ENCODE peak calls at places on chromosomes 2 and 18, in seven cellular contexts. M is mesendoderm, B is IMR-90, H is H9, E is H1, S is mesenchymal stem cell, U is trophoblast cell. X is an unnamed sample.

GRCh38 chr2:205627085-205627484 is 55.2 kb upstream of the NRP2 start:
- DNase-seq in M (no peak), B (no peak), H (no peak), E (no peak), S (no peak), U (no peak), X (no peak)

GRCh38 chr2:101012706-101013181 is 10.7 kb downstream of the RPL31 start:
- DNase-seq in M (peak; percentile 19), B (peak; percentile 45), H (no peak), E (peak; percentile 60), S (peak; percentile 52), U (peak; percentile 19), X (peak; percentile 52)

GRCh38 chr2:189407944-189408209 is 33.4 kb upstream of the WDR75 start:
- DNase-seq in M (no peak), B (no peak), H (no peak), E (no peak), S (no peak), U (no peak), X (no peak)

GRCh38 chr2:158676696-158677095 is 118.4 kb upstream of the DAPL1 start:
- DNase-seq in M (no peak), B (no peak), H (no peak), E (no peak), S (no peak), U (no peak), X (no peak)

GRCh38 chr2:101388232-101388631 is 929 bp upstream of the CREG2 start:
- DNase-seq in M (peak; percentile 47), B (peak; percentile 60), H (no peak), E (no peak), S (peak; percentile 67), U (peak; percentile 18), X (no peak)

GRCh38 chr2:98637401-98638144 is 29.2 kb downstream of the UNC50 start:
- DNase-seq in M (no peak), B (no peak), H (no peak), E (no peak), S (no peak), U (no peak), X (no peak)

GRCh38 chr18:74460825-74461224 is 3.7 kb upstream of the DIPK1C start:
- DNase-seq in M (no peak), B (no peak), H (no peak), E (no peak), S (no peak), U (no peak), X (no peak)

GRCh38 chr2:20223345-20224190 is 1.4 kb downstream of the SDC1 start:
- DNase-seq in M (peak; percentile 50), B (peak; percentile 42), H (peak; percentile 63), E (peak; percentile 79), S (peak; percentile 59), U (peak; percentile 28), X (peak; percentile 56)

GRCh38 chr18:70469916-70470315 is 181.1 kb downstream of the SOCS6 start:
- DNase-seq in M (peak; percentile 21), B (no peak), H (no peak), E (no peak), S (no peak), U (no peak), X (no peak)

GRCh38 chr2:53422979-53423378 is 344.6 kb upstream of the CHAC2 start:
- DNase-seq in M (peak; percentile 82), B (peak; percentile 59), H (peak; percentile 74), E (peak; percentile 59), S (peak; percentile 57), U (peak; percentile 38), X (peak; percentile 18)

GRCh38 chr18:9494778-9495302 is 19.5 kb downstream of the RALBP1 start:
- DNase-seq in M (peak; percentile 91), B (peak; percentile 57), H (no peak), E (no peak), S (peak; percentile 81), U (peak; percentile 36), X (no peak)

GRCh38 chr2:45173513-45173912 is 164.3 kb upstream of the SIX2 start:
- DNase-seq in M (no peak), B (peak; percentile 93), H (no peak), E (peak; percentile 10), S (peak; percentile 48), U (peak; percentile 11), X (no peak)

GRCh38 chr2:73700661-73701447 is 36.3 kb downstream of the TPRKB start:
- DNase-seq in M (no peak), B (no peak), H (no peak), E (no peak), S (no peak), U (no peak), X (no peak)

GRCh38 chr2:217822296-217823252 is 180.2 kb downstream of the TNS1 start:
- DNase-seq in M (no peak), B (peak; percentile 28), H (peak; percentile 40), E (no peak), S (no peak), U (no peak), X (no peak)

GRCh38 chr2:163553601-163554000 is 182.2 kb downstream of the FIGN start:
- DNase-seq in M (no peak), B (no peak), H (no peak), E (no peak), S (no peak), U (no peak), X (no peak)

GRCh38 chr2:101540518-101540917 is 65.6 kb upstream of the RFX8 start:
- DNase-seq in M (no peak), B (peak; percentile 26), H (no peak), E (peak; percentile 10), S (peak; percentile 85), U (peak; percentile 94), X (no peak)

GRCh38 chr2:224008702-224009261 is 30.3 kb downstream of the SERPINE2 start:
- DNase-seq in M (peak; percentile 75), B (no peak), H (peak; percentile 76), E (peak; percentile 67), S (peak; percentile 63), U (peak; percentile 61), X (no peak)

GRCh38 chr2:230262246-230262645 is 36.7 kb downstream of the SP140 start:
- DNase-seq in M (no peak), B (no peak), H (no peak), E (no peak), S (no peak), U (no peak), X (no peak)

GRCh38 chr2:155099784-155100183 is 401.3 kb downstream of the KCNJ3 start:
- DNase-seq in M (peak; percentile 91), B (no peak), H (peak; percentile 53), E (no peak), S (no peak), U (peak; percentile 64), X (no peak)

GRCh38 chr2:173568054-173568453 is 213.4 kb downstream of the CDCA7 start:
- DNase-seq in M (peak; percentile 77), B (no peak), H (peak; percentile 69), E (peak; percentile 72), S (no peak), U (peak; percentile 27), X (peak; percentile 23)

DNA sequence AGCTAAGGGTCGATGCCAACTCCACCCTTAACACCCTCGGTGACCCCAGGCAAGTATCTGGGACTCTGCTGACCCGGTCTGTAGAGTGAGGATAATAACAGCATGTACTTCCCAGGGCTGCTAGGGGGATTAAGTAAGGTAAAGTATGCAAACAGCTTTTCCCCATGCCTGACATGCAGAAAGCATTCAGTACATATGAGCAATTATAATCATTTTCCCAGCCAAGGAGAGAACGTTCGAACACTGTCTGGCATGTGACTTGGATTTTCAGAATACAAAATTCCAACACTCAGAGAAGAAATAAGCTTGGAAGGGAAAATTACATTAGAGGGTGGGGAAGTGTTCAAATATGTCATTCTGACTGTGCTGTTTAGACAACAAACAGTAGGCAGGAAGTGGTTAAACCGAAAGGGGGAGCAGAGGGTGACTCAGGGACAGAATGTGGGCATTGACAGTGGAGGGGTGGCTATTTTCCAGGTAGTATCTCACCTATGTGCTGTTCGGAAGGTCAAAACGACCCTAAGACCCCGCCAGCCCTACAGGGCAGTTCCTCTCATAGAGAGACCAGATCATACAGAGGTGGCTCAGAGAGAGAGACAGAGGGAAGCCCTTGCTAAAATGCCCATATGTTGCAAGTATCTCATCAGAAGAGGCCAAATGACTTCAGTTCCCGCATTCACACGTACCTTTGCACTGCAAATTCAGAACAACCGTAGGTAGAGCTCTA is 14.9 kb downstream of the ASPRV1 start:
- DNase-seq in M (no peak), B (peak; percentile 74), H (no peak), E (no peak), S (peak; percentile 80), U (no peak), X (no peak)
- H3K23ac ChIP-seq in M (no peak overlapping the region), B (peak overlapping the region; percentile 34), H (no peak overlapping the region), E (no peak overlapping the region), S (no peak overlapping the region), U (no peak overlapping the region), X (no peak overlapping the region)

GRCh38 chr2:54995553-54995952 is 54.7 kb downstream of the RTN4 start:
- DNase-seq in M (no peak), B (no peak), H (no peak), E (no peak), S (no peak), U (no peak), X (no peak)

GRCh38 chr2:54999182-54999581 is 51.1 kb downstream of the RTN4 start:
- DNase-seq in M (no peak), B (peak; percentile 77), H (no peak), E (no peak), S (peak; percentile 67), U (peak; percentile 33), X (no peak)

GRCh38 chr2:55000335-55000734 is 49.9 kb downstream of the RTN4 start:
- DNase-seq in M (no peak), B (no peak), H (no peak), E (no peak), S (no peak), U (no peak), X (no peak)

DNA sequence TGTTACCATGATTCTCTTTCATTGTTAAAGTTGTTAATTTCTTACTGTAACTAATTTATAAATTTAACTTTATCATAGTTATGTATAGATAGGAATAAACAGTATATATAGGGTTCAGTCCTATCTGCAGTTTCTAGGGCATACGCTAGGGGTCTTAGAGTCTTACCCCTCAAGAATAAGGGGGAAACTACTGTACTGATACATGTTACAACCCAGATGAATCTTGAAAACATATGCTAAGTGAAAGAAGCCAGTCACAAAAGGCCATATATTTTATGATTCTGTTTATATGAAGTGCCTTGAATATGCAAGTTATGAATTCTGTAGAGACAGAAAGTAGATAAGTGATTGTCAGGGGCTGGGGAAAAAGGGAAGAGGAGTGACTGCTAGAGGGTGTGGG is 52.4 kb downstream of the RTN4 start:
- DNase-seq in M (no peak), B (no peak), H (no peak), E (no peak), S (no peak), U (no peak), X (no peak)
- H3K23ac ChIP-seq in M (no peak overlapping the region), B (no peak overlapping the region), H (no peak overlapping the region), E (no peak overlapping the region), S (no peak overlapping the region), U (no peak overlapping the region), X (no peak overlapping the region)

GRCh38 chr2:167013227-167013626 is 124.9 kb downstream of the XIRP2 start:
- DNase-seq in M (no peak), B (peak; percentile 73), H (no peak), E (no peak), S (peak; percentile 35), U (no peak), X (no peak)
- H3K23ac ChIP-seq in M (no peak overlapping the region), B (no peak overlapping the region), H (no peak overlapping the region), E (no peak overlapping the region), S (no peak overlapping the region), U (no peak overlapping the region), X (no peak overlapping the region)

DNA sequence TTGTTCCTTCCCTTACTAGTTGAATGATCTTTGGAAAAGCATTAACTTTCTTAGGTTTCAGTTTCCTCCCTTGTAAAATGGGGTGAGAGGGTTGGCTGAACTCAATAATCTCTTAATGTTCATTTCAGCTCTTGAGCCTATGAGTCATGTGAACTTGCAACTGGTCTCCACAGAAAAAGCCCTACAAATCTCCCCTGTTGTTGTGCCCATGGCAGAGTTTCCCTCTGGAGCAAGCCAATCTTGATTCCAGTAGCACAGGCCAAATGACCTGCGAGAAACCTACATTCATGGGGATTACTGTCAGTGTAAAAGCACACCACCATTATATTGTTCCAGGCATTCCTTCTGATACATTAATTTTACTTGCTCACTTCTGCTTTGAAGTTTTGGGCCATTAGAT is 388.9 kb downstream of the ALK start:
- DNase-seq in M (no peak), B (peak; percentile 32), H (no peak), E (no peak), S (peak; percentile 24), U (no peak), X (no peak)
- H3K23ac ChIP-seq in M (no peak overlapping the region), B (no peak overlapping the region), H (no peak overlapping the region), E (no peak overlapping the region), S (no peak overlapping the region), U (no peak overlapping the region), X (no peak overlapping the region)